ENCODE peak calls at places on chromosomes 6 and 20, in nine cellular contexts. One of them, this sample, is unnamed.

GRCh38 chr20:23049933-23050838 is 714 bp upstream of the THBD start:
- DNase-seq in psoas muscle: peak
- DNase-seq in Panc1: no peak
- DNase-seq in LHCN-M2: no peak
- DNase-seq in omental fat pad: no peak
- DNase-seq in NCI-H2081: no peak
- DNase-seq in Kasumi-1: peak
- DNase-seq in activated gamma-delta T cell treated with Interleukin-2 at 50 U/mL for 16 hours: no peak
- DNase-seq in HT1080: no peak
- DNase-seq in this sample: no peak

GRCh38 chr6:110683236-110683635 is 132.0 kb downstream of the CDK19 start:
- DNase-seq in Kasumi-1: no peak
- DNase-seq in activated gamma-delta T cell treated with Interleukin-2 at 50 U/mL for 16 hours: no peak
- DNase-seq in omental fat pad: no peak
- DNase-seq in Panc1: no peak
- DNase-seq in LHCN-M2: no peak
- DNase-seq in psoas muscle: no peak
- DNase-seq in HT1080: no peak
- DNase-seq in NCI-H2081: no peak
- DNase-seq in this sample: no peak

GRCh38 chr6:135088818-135089809 is 34.5 kb upstream of the HBS1L start:
- DNase-seq in omental fat pad: no peak
- DNase-seq in Kasumi-1: peak
- DNase-seq in activated gamma-delta T cell treated with Interleukin-2 at 50 U/mL for 16 hours: no peak
- DNase-seq in Panc1: no peak
- DNase-seq in LHCN-M2: peak
- DNase-seq in psoas muscle: no peak
- DNase-seq in HT1080: peak
- DNase-seq in NCI-H2081: no peak
- DNase-seq in this sample: peak

GRCh38 chr6:20936949-20937348 is 402.7 kb downstream of the CDKAL1 start:
- DNase-seq in psoas muscle: no peak
- DNase-seq in HT1080: no peak
- DNase-seq in LHCN-M2: no peak
- DNase-seq in omental fat pad: no peak
- DNase-seq in NCI-H2081: no peak
- DNase-seq in Panc1: no peak
- DNase-seq in activated gamma-delta T cell treated with Interleukin-2 at 50 U/mL for 16 hours: no peak
- DNase-seq in Kasumi-1: no peak
- DNase-seq in this sample: no peak

GRCh38 chr20:2755451-2756055 is 44.9 kb downstream of the CPXM1 start:
- DNase-seq in Kasumi-1: no peak
- DNase-seq in NCI-H2081: no peak
- DNase-seq in Panc1: no peak
- DNase-seq in psoas muscle: no peak
- DNase-seq in LHCN-M2: no peak
- DNase-seq in activated gamma-delta T cell treated with Interleukin-2 at 50 U/mL for 16 hours: no peak
- DNase-seq in omental fat pad: no peak
- DNase-seq in HT1080: no peak
- DNase-seq in this sample: no peak

GRCh38 chr6:30441171-30441570 is 48.1 kb upstream of the HLA-E start:
- DNase-seq in LHCN-M2: no peak
- DNase-seq in NCI-H2081: no peak
- DNase-seq in activated gamma-delta T cell treated with Interleukin-2 at 50 U/mL for 16 hours: no peak
- DNase-seq in HT1080: peak
- DNase-seq in Panc1: no peak
- DNase-seq in Kasumi-1: no peak
- DNase-seq in omental fat pad: no peak
- DNase-seq in psoas muscle: no peak
- DNase-seq in this sample: no peak

GRCh38 chr6:37338745-37339255 is 15.0 kb upstream of the RNF8 start:
- DNase-seq in Kasumi-1: no peak
- DNase-seq in omental fat pad: no peak
- DNase-seq in NCI-H2081: no peak
- DNase-seq in HT1080: no peak
- DNase-seq in activated gamma-delta T cell treated with Interleukin-2 at 50 U/mL for 16 hours: no peak
- DNase-seq in Panc1: no peak
- DNase-seq in psoas muscle: no peak
- DNase-seq in LHCN-M2: no peak
- DNase-seq in this sample: no peak

GRCh38 chr6:45663181-45664180 is 285.7 kb upstream of the SUPT3H start:
- DNase-seq in omental fat pad: no peak
- DNase-seq in HT1080: no peak
- DNase-seq in NCI-H2081: no peak
- DNase-seq in LHCN-M2: no peak
- DNase-seq in Panc1: no peak
- DNase-seq in Kasumi-1: no peak
- DNase-seq in activated gamma-delta T cell treated with Interleukin-2 at 50 U/mL for 16 hours: peak
- DNase-seq in psoas muscle: peak
- DNase-seq in this sample: no peak

GRCh38 chr20:9966966-9967365 is 67.8 kb upstream of the ANKEF1 start:
- DNase-seq in Panc1: no peak
- DNase-seq in Kasumi-1: peak
- DNase-seq in LHCN-M2: peak
- DNase-seq in NCI-H2081: no peak
- DNase-seq in psoas muscle: no peak
- DNase-seq in activated gamma-delta T cell treated with Interleukin-2 at 50 U/mL for 16 hours: no peak
- DNase-seq in omental fat pad: no peak
- DNase-seq in HT1080: peak
- DNase-seq in this sample: no peak

GRCh38 chr6:9593566-9593965 is 821.3 kb downstream of the TFAP2A start:
- DNase-seq in NCI-H2081: no peak
- DNase-seq in LHCN-M2: no peak
- DNase-seq in Panc1: no peak
- DNase-seq in HT1080: peak
- DNase-seq in omental fat pad: no peak
- DNase-seq in Kasumi-1: no peak
- DNase-seq in psoas muscle: no peak
- DNase-seq in activated gamma-delta T cell treated with Interleukin-2 at 50 U/mL for 16 hours: no peak
- DNase-seq in this sample: no peak

GRCh38 chr20:53883098-53883762 is 187.2 kb downstream of the BCAS1 start:
- DNase-seq in LHCN-M2: peak
- DNase-seq in Kasumi-1: no peak
- DNase-seq in NCI-H2081: no peak
- DNase-seq in HT1080: peak
- DNase-seq in activated gamma-delta T cell treated with Interleukin-2 at 50 U/mL for 16 hours: no peak
- DNase-seq in psoas muscle: no peak
- DNase-seq in Panc1: no peak
- DNase-seq in omental fat pad: no peak
- DNase-seq in this sample: peak

GRCh38 chr6:1552296-1552761 is 57.4 kb upstream of the FOXC1 start:
- DNase-seq in omental fat pad: no peak
- DNase-seq in activated gamma-delta T cell treated with Interleukin-2 at 50 U/mL for 16 hours: no peak
- DNase-seq in LHCN-M2: peak
- DNase-seq in HT1080: peak
- DNase-seq in Kasumi-1: peak
- DNase-seq in NCI-H2081: no peak
- DNase-seq in psoas muscle: no peak
- DNase-seq in Panc1: no peak
- DNase-seq in this sample: no peak

GRCh38 chr6:145814035-145814500 is 527 bp downstream of the FBXO30 start:
- DNase-seq in LHCN-M2: peak
- DNase-seq in NCI-H2081: peak
- DNase-seq in activated gamma-delta T cell treated with Interleukin-2 at 50 U/mL for 16 hours: peak
- DNase-seq in omental fat pad: no peak
- DNase-seq in Panc1: peak
- DNase-seq in psoas muscle: peak
- DNase-seq in HT1080: no peak
- DNase-seq in Kasumi-1: no peak
- DNase-seq in this sample: peak

GRCh38 chr20:62327726-62328495 is 25.1 kb downstream of the ADRM1 start:
- DNase-seq in psoas muscle: peak
- DNase-seq in omental fat pad: no peak
- DNase-seq in Kasumi-1: no peak
- DNase-seq in HT1080: no peak
- DNase-seq in activated gamma-delta T cell treated with Interleukin-2 at 50 U/mL for 16 hours: no peak
- DNase-seq in NCI-H2081: no peak
- DNase-seq in Panc1: no peak
- DNase-seq in LHCN-M2: no peak
- DNase-seq in this sample: no peak

GRCh38 chr20:13336308-13337089 is 115.4 kb downstream of the ISM1 start:
- DNase-seq in Panc1: no peak
- DNase-seq in NCI-H2081: no peak
- DNase-seq in omental fat pad: no peak
- DNase-seq in psoas muscle: no peak
- DNase-seq in HT1080: peak
- DNase-seq in activated gamma-delta T cell treated with Interleukin-2 at 50 U/mL for 16 hours: no peak
- DNase-seq in LHCN-M2: no peak
- DNase-seq in Kasumi-1: no peak
- DNase-seq in this sample: no peak

GRCh38 chr6:16676978-16677377 is 84.3 kb downstream of the ATXN1 start:
- DNase-seq in activated gamma-delta T cell treated with Interleukin-2 at 50 U/mL for 16 hours: no peak
- DNase-seq in HT1080: peak
- DNase-seq in psoas muscle: no peak
- DNase-seq in NCI-H2081: no peak
- DNase-seq in LHCN-M2: peak
- DNase-seq in Kasumi-1: no peak
- DNase-seq in Panc1: peak
- DNase-seq in omental fat pad: no peak
- DNase-seq in this sample: no peak

GRCh38 chr20:57618091-57618765 is 2.0 kb downstream of the ZBP1 start:
- DNase-seq in Panc1: no peak
- DNase-seq in LHCN-M2: no peak
- DNase-seq in NCI-H2081: no peak
- DNase-seq in omental fat pad: no peak
- DNase-seq in psoas muscle: no peak
- DNase-seq in HT1080: peak
- DNase-seq in activated gamma-delta T cell treated with Interleukin-2 at 50 U/mL for 16 hours: no peak
- DNase-seq in Kasumi-1: no peak
- DNase-seq in this sample: no peak

GRCh38 chr20:49446080-49446479 is 36.4 kb downstream of the KCNB1 start:
- DNase-seq in Kasumi-1: no peak
- DNase-seq in activated gamma-delta T cell treated with Interleukin-2 at 50 U/mL for 16 hours: no peak
- DNase-seq in Panc1: no peak
- DNase-seq in omental fat pad: no peak
- DNase-seq in HT1080: no peak
- DNase-seq in psoas muscle: no peak
- DNase-seq in NCI-H2081: no peak
- DNase-seq in LHCN-M2: no peak
- DNase-seq in this sample: peak

GRCh38 chr6:85405853-85406198 is 44.1 kb upstream of the NT5E start:
- DNase-seq in NCI-H2081: no peak
- DNase-seq in psoas muscle: no peak
- DNase-seq in activated gamma-delta T cell treated with Interleukin-2 at 50 U/mL for 16 hours: no peak
- DNase-seq in LHCN-M2: no peak
- DNase-seq in omental fat pad: no peak
- DNase-seq in HT1080: no peak
- DNase-seq in Kasumi-1: no peak
- DNase-seq in Panc1: no peak
- DNase-seq in this sample: no peak

GRCh38 chr6:163539101-163539762 is 124.7 kb downstream of the QKI start:
- DNase-seq in omental fat pad: no peak
- DNase-seq in Kasumi-1: no peak
- DNase-seq in LHCN-M2: no peak
- DNase-seq in NCI-H2081: no peak
- DNase-seq in psoas muscle: no peak
- DNase-seq in HT1080: no peak
- DNase-seq in activated gamma-delta T cell treated with Interleukin-2 at 50 U/mL for 16 hours: no peak
- DNase-seq in Panc1: no peak
- DNase-seq in this sample: no peak

GRCh38 chr6:17045581-17046322 is 56.1 kb upstream of the STMND1 start:
- DNase-seq in HT1080: no peak
- DNase-seq in psoas muscle: no peak
- DNase-seq in activated gamma-delta T cell treated with Interleukin-2 at 50 U/mL for 16 hours: no peak
- DNase-seq in LHCN-M2: peak
- DNase-seq in omental fat pad: no peak
- DNase-seq in Kasumi-1: no peak
- DNase-seq in Panc1: no peak
- DNase-seq in NCI-H2081: no peak
- DNase-seq in this sample: peak

GRCh38 chr6:36978687-36979086 is 7.3 kb downstream of the MTCH1 start:
- DNase-seq in activated gamma-delta T cell treated with Interleukin-2 at 50 U/mL for 16 hours: no peak
- DNase-seq in NCI-H2081: no peak
- DNase-seq in Panc1: no peak
- DNase-seq in HT1080: no peak
- DNase-seq in LHCN-M2: no peak
- DNase-seq in Kasumi-1: no peak
- DNase-seq in psoas muscle: no peak
- DNase-seq in omental fat pad: no peak
- DNase-seq in this sample: no peak

GRCh38 chr6:153537422-153537821 is 406.3 kb upstream of the RGS17 start:
- DNase-seq in HT1080: no peak
- DNase-seq in psoas muscle: no peak
- DNase-seq in LHCN-M2: no peak
- DNase-seq in omental fat pad: no peak
- DNase-seq in Kasumi-1: no peak
- DNase-seq in Panc1: no peak
- DNase-seq in NCI-H2081: no peak
- DNase-seq in activated gamma-delta T cell treated with Interleukin-2 at 50 U/mL for 16 hours: no peak
- DNase-seq in this sample: no peak

GRCh38 chr6:31401403-31401802 is 2.0 kb upstream of the MICA start:
- DNase-seq in omental fat pad: no peak
- DNase-seq in activated gamma-delta T cell treated with Interleukin-2 at 50 U/mL for 16 hours: no peak
- DNase-seq in Panc1: no peak
- DNase-seq in NCI-H2081: no peak
- DNase-seq in psoas muscle: peak
- DNase-seq in HT1080: peak
- DNase-seq in Kasumi-1: no peak
- DNase-seq in LHCN-M2: peak
- DNase-seq in this sample: no peak

GRCh38 chr20:49656304-49656703 is 57.4 kb downstream of the B4GALT5 start:
- DNase-seq in Panc1: no peak
- DNase-seq in omental fat pad: no peak
- DNase-seq in psoas muscle: no peak
- DNase-seq in NCI-H2081: peak
- DNase-seq in LHCN-M2: no peak
- DNase-seq in Kasumi-1: no peak
- DNase-seq in activated gamma-delta T cell treated with Interleukin-2 at 50 U/mL for 16 hours: no peak
- DNase-seq in HT1080: no peak
- DNase-seq in this sample: no peak

GRCh38 chr6:158417760-158418098 is 105.5 kb downstream of the TULP4 start:
- DNase-seq in Panc1: no peak
- DNase-seq in omental fat pad: no peak
- DNase-seq in LHCN-M2: peak
- DNase-seq in psoas muscle: no peak
- DNase-seq in activated gamma-delta T cell treated with Interleukin-2 at 50 U/mL for 16 hours: no peak
- DNase-seq in HT1080: peak
- DNase-seq in Kasumi-1: no peak
- DNase-seq in NCI-H2081: no peak
- DNase-seq in this sample: no peak

GRCh38 chr6:26555505-26556262 is 17.5 kb downstream of the HMGN4 start:
- DNase-seq in psoas muscle: no peak
- DNase-seq in omental fat pad: no peak
- DNase-seq in NCI-H2081: no peak
- DNase-seq in Kasumi-1: no peak
- DNase-seq in activated gamma-delta T cell treated with Interleukin-2 at 50 U/mL for 16 hours: no peak
- DNase-seq in HT1080: no peak
- DNase-seq in Panc1: no peak
- DNase-seq in LHCN-M2: no peak
- DNase-seq in this sample: no peak

GRCh38 chr6:57173056-57173885 is 1.1 kb downstream of the BAG2 start:
- DNase-seq in omental fat pad: no peak
- DNase-seq in psoas muscle: no peak
- DNase-seq in NCI-H2081: peak
- DNase-seq in activated gamma-delta T cell treated with Interleukin-2 at 50 U/mL for 16 hours: peak
- DNase-seq in HT1080: peak
- DNase-seq in LHCN-M2: peak
- DNase-seq in Panc1: peak
- DNase-seq in Kasumi-1: peak
- DNase-seq in this sample: peak

GRCh38 chr6:37705239-37706051 is 7.8 kb upstream of the MDGA1 start:
- DNase-seq in omental fat pad: peak
- DNase-seq in NCI-H2081: no peak
- DNase-seq in LHCN-M2: peak
- DNase-seq in psoas muscle: peak
- DNase-seq in Panc1: no peak
- DNase-seq in activated gamma-delta T cell treated with Interleukin-2 at 50 U/mL for 16 hours: peak
- DNase-seq in Kasumi-1: peak
- DNase-seq in HT1080: no peak
- DNase-seq in this sample: peak

GRCh38 chr20:33024263-33024601 is 7.2 kb upstream of the BPIFB6 start:
- DNase-seq in Panc1: no peak
- DNase-seq in psoas muscle: no peak
- DNase-seq in activated gamma-delta T cell treated with Interleukin-2 at 50 U/mL for 16 hours: no peak
- DNase-seq in Kasumi-1: no peak
- DNase-seq in LHCN-M2: no peak
- DNase-seq in NCI-H2081: no peak
- DNase-seq in omental fat pad: no peak
- DNase-seq in HT1080: no peak
- DNase-seq in this sample: no peak

GRCh38 chr20:45822863-45823262 is 4.2 kb downstream of the TNNC2 start:
- DNase-seq in Kasumi-1: no peak
- DNase-seq in Panc1: no peak
- DNase-seq in HT1080: no peak
- DNase-seq in omental fat pad: no peak
- DNase-seq in LHCN-M2: peak
- DNase-seq in NCI-H2081: no peak
- DNase-seq in psoas muscle: no peak
- DNase-seq in activated gamma-delta T cell treated with Interleukin-2 at 50 U/mL for 16 hours: no peak
- DNase-seq in this sample: peak